ENCODE peak calls at places on chromosomes 11 and 22, in four cellular contexts. Q is HepG2, N is K562, B is HEK293T. J is an unnamed sample.

GRCh38 chr11:133078591-133079179 is 453.6 kb downstream of the OPCML start:
- DNase-seq in Q (peak), B (peak), N (peak), J (no peak)

GRCh38 chr11:10592331-10592730 is 23.9 kb upstream of the LYVE1 start:
- DNase-seq in N (no peak), B (no peak), Q (no peak), J (no peak)

GRCh38 chr11:862028-862703 is 19.5 kb downstream of the TSPAN4 start:
- DNase-seq in N (peak), B (no peak), Q (no peak), J (no peak)

GRCh38 chr22:37657590-37658132 is 862 bp upstream of the PDXP start:
- DNase-seq in N (peak), B (no peak), Q (no peak), J (no peak)

GRCh38 chr22:23912293-23912903 is 18.2 kb downstream of the MIF start:
- DNase-seq in N (no peak), Q (no peak), B (no peak), J (no peak)

GRCh38 chr11:115425816-115426215 is 78.4 kb downstream of the CADM1 start:
- DNase-seq in Q (no peak), N (no peak), B (no peak), J (no peak)

GRCh38 chr22:28310299-28310698 is 369.3 kb downstream of the TTC28 start:
- DNase-seq in B (no peak), Q (peak), N (no peak), J (no peak)

GRCh38 chr11:297666-298405 is 1.5 kb downstream of the IFITM5 start:
- DNase-seq in B (no peak), N (peak), Q (peak), J (no peak)

GRCh38 chr11:47109882-47110281 is 66.8 kb downstream of the ARFGAP2 start:
- DNase-seq in Q (no peak), N (no peak), B (no peak), J (no peak)

GRCh38 chr22:22710719-22711531 is 66.5 kb downstream of the GGTLC2 start:
- DNase-seq in N (peak), Q (peak), B (peak), J (no peak)

GRCh38 chr11:1036303-1036923 is at the start of gene MUC6:
- DNase-seq in Q (no peak), N (no peak), B (no peak), J (no peak)

GRCh38 chr11:65206901-65207300 is 25.2 kb downstream of the CAPN1 start:
- DNase-seq in Q (no peak), N (no peak), B (no peak), J (no peak)

GRCh38 chr11:44849922-44850321 is 100.8 kb downstream of the TP53I11 start:
- DNase-seq in B (no peak), Q (no peak), N (no peak), J (no peak)

GRCh38 chr11:44852952-44853351 is 97.7 kb downstream of the TP53I11 start:
- DNase-seq in N (no peak), Q (no peak), B (no peak), J (no peak)

GRCh38 chr11:44849424-44849823 is 101.3 kb downstream of the TP53I11 start:
- DNase-seq in B (no peak), Q (no peak), N (no peak), J (no peak)

GRCh38 chr11:44852159-44852707 is 98.5 kb downstream of the TP53I11 start:
- DNase-seq in B (no peak), Q (no peak), N (no peak), J (no peak)

GRCh38 chr11:44851496-44851895 is 99.2 kb downstream of the TP53I11 start:
- DNase-seq in B (no peak), N (no peak), Q (no peak), J (no peak)
- TF ChIP-seq TARDBP in B (no peak), N (no peak), Q (no peak), J (no peak)

DNA sequence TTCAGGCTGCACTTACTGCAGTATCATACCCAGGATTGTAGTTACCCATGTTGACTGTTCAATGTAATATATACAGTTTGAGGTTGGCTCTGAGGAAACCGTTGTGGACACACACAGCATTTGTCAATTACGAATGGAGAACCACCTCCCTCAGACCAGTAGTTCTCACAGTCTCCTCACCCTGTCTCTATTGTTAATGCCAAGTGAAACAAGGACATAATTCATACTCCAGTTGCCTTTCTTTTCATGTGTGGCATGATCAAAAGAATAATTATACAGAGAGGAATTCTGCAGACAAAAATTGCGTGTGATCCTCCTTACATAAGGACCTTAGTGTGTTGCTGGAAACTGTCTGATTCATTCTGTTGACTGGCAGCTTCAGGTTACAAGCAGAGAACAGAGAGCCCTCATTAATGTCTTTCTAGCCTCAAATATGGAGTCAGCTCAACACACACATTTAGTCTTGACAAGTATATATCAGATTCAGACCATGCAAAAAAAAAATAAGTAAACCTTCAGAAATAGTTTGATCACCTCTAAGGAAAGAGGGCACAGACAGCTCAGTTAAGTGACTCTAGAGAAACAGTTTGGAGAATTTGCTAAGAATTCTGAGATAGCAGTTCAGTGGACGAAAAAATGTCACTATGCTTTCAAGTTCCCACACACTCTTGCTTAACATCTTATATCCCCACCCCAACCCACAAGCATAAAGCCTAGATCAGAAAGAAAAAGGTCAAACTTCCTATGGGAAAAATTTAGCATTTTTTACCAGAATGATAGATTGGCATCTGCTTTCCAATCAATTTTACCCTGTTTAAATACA is 96.1 kb downstream of the MAML2 start:
- DNase-seq in B (no peak), N (no peak), Q (peak), J (no peak)
- TF ChIP-seq BHLHE40 in B (no peak), N (no peak), Q (no peak), J (no peak)

GRCh38 chr11:69199583-69200295 is 44.0 kb downstream of the SMIM38 start:
- DNase-seq in B (no peak), Q (no peak), N (no peak), J (no peak)
- TF ChIP-seq TARDBP in B (no peak), Q (no peak), N (no peak), J (no peak)

GRCh38 chr11:67033661-67034166 is 10.8 kb downstream of the SYT12 start:
- DNase-seq in Q (no peak), N (no peak), B (no peak), J (no peak)
- TF ChIP-seq BHLHE40 in Q (no peak), N (no peak), B (no peak), J (no peak)

GRCh38 chr11:77381749-77382693 is 80.5 kb upstream of the GDPD4 start:
- DNase-seq in N (no peak), B (no peak), Q (no peak), J (no peak)
- TF ChIP-seq TARDBP in N (no peak), B (no peak), Q (no peak), J (no peak)

GRCh38 chr11:118910309-118911112 is 15.2 kb downstream of the BCL9L start:
- DNase-seq in B (no peak), N (peak), Q (peak), J (no peak)

GRCh38 chr11:118912742-118913410 is 12.8 kb downstream of the BCL9L start:
- DNase-seq in N (no peak), Q (no peak), B (no peak), J (peak)

GRCh38 chr11:118911113-118911879 is 14.4 kb downstream of the BCL9L start:
- DNase-seq in Q (peak), B (no peak), N (peak), J (no peak)

GRCh38 chr11:118913411-118914125 is 12.2 kb downstream of the BCL9L start:
- DNase-seq in N (no peak), Q (no peak), B (no peak), J (no peak)

GRCh38 chr11:118911880-118912741 is 13.6 kb downstream of the BCL9L start:
- DNase-seq in Q (peak), B (peak), N (peak), J (no peak)
- TF ChIP-seq BHLHE40 in Q (peak), B (no peak), N (peak), J (no peak)

DNA sequence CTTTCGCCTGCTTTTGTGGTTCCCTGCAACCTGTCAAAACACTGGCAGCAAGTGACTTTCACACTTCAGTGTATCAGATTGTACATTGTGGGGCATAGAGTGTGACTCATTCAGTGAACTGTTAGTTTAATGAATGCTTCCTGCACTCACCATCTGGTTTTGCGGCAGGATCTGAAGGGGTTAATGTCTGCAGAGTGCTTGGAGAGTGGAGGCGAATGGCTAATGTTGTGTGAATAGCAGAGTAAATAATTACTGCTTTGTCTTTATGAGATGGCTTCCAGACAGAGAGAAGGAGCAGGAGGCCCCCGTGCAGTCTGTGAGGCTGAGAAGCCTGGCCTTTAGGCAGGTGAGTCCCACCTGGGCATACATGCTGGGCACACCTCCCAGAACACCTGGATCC is 454.3 kb upstream of the KIRREL3 start:
- DNase-seq in B (no peak), N (no peak), Q (no peak), J (no peak)
- TF ChIP-seq TARDBP in B (no peak), N (no peak), Q (no peak), J (no peak)

DNA sequence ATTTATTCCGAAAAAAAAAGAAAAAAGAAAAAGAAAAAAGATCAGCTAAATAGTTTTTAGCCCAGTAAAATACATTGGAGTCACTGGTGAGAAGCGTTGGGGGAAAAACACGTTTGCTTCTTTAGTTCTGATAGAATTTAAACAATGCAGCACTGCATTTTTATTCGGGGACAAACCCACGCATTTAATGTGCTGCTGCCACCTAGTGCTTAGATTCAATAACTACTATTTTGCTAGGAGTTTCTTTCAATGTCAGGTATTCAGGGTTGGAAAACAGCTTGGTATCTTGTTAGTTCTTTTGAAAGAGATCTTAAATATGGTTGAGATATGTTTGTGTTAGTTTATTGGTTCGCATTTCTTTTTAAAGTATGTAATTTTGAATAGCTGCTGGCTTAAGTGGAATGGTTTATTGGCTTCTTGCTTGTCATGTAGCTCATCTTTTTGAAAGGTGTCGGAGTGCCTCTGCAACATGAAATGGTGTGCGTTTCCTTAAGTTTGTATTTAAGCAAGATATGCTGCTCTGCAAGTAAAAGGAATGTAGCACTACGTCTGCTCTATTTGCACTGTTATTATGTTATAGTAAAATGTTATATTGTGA is 41.9 kb downstream of the SVIP start:
- DNase-seq in N (peak), B (peak), Q (peak), J (no peak)
- TF ChIP-seq BHLHE40 in N (no peak), B (no peak), Q (no peak), J (no peak)

DNA sequence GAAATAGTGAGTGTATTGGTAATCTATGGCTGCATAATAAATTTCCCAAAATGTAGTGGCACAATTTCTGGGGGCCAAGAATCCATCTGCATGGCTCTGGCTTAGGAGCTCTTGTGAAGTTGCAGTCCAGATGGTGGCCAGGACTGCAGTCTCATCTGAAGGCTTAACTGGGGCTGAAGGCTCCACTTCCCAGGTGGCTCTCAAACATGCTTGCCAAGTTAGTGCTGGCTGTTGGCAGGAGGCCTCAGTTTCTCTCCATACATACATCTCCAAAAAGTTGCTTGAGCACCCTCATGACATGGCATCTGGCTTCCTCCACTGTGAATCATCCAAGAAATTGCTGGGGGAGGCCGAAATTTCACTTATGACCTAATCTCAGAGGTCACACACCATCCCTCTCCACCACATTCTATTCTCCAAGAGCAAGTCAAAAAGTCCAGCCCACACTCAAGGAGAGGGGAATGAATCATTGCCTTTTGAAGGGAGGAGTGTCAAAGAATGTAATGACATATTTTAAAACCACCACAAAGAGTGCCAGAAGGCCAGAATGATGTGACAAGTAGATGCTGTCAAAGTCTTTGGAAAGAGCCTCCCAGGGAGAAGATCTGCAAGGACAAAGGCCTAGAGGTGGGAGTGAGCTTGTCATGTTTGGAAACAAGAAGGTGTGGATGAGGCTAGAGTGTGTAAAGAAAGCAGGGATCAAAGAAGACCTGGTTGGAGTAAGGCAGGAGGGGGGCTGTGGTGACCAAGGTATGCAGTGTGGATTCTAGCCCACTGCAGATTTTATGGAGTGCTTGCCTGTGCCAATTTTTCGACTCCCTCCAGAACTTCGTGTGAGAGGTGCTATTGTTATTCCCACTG is 566.2 kb downstream of the MIAT start:
- DNase-seq in B (no peak), N (no peak), Q (no peak), J (no peak)
- TF ChIP-seq TARDBP in B (no peak), N (no peak), Q (no peak), J (no peak)

GRCh38 chr11:70868341-70868885 is 384.0 kb downstream of the SHANK2 start:
- DNase-seq in N (no peak), B (no peak), Q (no peak), J (no peak)
- TF ChIP-seq BHLHE40 in N (no peak), B (no peak), Q (no peak), J (no peak)